ENCODE peak calls at places on chromosome 1, in five cellular contexts. X is breast epithelium, N is Peyer's patch, L is psoas muscle, E is mesenchymal stem cell. R is an unnamed sample. For H3K27me3, the result is how much of the 10 kb centered on the place peaks cover.

GRCh38 chr1:98018074-98018473 is 97.2 kb upstream of the DPYD start:
- DNase-seq in X (no peak), N (no peak), L (no peak), E (no peak), R (no peak)

GRCh38 chr1:168512864-168513595 is 30.8 kb downstream of the XCL2 start:
- DNase-seq in X (no peak), N (peak), L (no peak), E (no peak), R (no peak)

GRCh38 chr1:209618756-209619420 is 33.3 kb downstream of the LAMB3 start:
- DNase-seq in X (no peak), N (no peak), L (no peak), E (no peak), R (no peak)

GRCh38 chr1:67228791-67229190 is 62.5 kb downstream of the IL23R start:
- DNase-seq in X (no peak), N (no peak), L (no peak), E (no peak), R (no peak)

GRCh38 chr1:116988908-116989307 is 12.7 kb upstream of the CD101 start:
- DNase-seq in X (no peak), N (no peak), L (no peak), E (no peak), R (no peak)

GRCh38 chr1:109914587-109915240 is 4.1 kb downstream of the CSF1 start:
- DNase-seq in X (no peak), N (no peak), L (peak), E (no peak), R (no peak)

GRCh38 chr1:225691861-225692516 is 39.1 kb upstream of the ENAH start:
- DNase-seq in X (no peak), N (no peak), L (no peak), E (peak), R (peak)

GRCh38 chr1:229266269-229266668 is 4.6 kb upstream of the RAB4A start:
- DNase-seq in X (no peak), N (no peak), L (no peak), E (no peak), R (no peak)

GRCh38 chr1:47196622-47197021 is 6.8 kb upstream of the PDZK1IP1 start:
- DNase-seq in X (no peak), N (no peak), L (no peak), E (no peak), R (no peak)

DNA sequence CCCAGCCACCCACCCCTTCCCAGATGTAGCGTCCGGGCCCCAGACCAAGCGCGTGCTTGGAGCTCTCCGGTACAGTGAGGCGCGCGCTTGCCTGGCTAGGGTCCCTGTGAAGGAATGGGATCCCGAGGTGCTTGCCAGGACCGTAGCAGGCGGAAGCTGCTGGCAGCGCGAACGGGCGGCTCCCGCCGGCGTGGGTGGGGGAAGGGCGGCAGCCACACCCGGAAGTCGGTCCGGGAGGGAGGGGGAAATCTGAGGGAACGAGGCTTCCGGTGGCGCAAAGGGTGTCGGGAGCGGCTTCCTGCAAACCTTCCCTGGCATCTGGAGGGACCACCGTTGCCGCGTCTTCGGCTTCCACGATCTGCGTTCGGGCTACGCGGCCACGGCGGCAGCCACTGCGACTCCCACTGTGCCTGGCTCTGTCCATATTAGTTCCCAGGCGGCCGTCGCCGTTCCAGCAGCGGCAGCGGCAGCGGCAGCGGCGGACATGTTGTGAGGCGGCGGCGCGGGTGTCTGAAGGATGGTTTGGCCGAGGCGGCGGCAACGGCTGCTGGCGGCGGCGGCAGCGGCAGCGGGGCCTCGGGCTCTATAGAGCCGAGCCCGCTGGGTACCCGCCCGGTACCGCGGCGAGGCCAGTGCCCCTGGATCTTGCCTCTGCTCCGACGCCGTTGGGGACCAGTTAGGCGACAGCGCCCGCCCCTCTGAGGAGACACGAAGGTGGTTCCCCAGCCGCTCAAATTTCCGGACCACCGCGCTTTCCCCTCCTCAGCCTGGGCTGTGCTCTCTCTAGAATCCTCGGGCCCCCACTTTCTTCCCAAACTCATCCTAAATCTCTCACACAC is at the start of gene DR1:
- DNase-seq in X (peak), N (peak), L (peak), E (peak), R (peak)
- H3K27me3 ChIP-seq in X (under half), N (under half), L (under half), E (under half), R (under half)

DNA sequence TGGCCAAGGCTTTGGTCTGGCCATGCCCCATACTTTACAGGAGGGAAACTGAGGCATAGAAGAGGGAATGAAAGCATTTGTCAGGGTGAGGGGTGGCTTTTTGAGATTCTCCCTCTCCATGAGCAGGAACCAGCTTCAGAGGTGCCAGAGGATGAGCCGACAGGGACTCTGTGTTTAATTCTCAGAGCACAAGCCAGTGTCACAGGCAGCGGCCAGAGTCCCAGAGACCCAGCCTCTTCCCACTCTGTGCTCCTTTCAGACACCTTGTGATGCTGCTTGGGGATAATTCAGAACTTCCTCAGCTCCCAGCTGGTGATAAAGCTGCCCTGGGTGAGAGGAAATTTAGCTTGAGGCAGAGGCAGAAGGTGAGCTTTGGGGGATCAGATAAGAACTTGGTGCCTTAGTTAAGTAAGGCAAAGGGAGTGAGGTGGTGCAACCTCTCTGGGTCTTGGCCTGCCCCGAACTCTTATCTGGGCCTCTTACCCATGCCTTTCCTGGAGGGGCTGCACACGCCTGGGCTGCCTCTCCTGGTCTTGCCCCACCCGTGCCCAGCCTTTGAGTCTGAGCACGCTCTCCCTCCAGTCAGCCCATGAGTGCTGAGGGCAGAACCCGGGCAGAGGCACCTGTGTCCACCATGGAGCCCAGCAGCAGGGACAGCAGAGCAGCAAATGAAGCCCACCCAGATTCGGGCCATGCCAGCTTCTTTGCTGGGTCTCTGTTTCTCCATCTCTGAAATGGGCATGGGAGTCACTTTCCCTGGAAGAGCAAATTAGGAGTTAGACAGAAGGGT is 175.6 kb upstream of the C1orf174 start:
- DNase-seq in X (no peak), N (peak), L (no peak), E (no peak), R (no peak)
- H3K27me3 ChIP-seq in X (under half), N (under half), L (under half), E (under half), R (under half)

GRCh38 chr1:11651017-11651416 is 3.2 kb downstream of the FBXO2 start:
- DNase-seq in X (no peak), N (no peak), L (no peak), E (no peak), R (no peak)
- H3K27me3 ChIP-seq in X (under half), N (under half), L (under half), E (under half), R (under half)

DNA sequence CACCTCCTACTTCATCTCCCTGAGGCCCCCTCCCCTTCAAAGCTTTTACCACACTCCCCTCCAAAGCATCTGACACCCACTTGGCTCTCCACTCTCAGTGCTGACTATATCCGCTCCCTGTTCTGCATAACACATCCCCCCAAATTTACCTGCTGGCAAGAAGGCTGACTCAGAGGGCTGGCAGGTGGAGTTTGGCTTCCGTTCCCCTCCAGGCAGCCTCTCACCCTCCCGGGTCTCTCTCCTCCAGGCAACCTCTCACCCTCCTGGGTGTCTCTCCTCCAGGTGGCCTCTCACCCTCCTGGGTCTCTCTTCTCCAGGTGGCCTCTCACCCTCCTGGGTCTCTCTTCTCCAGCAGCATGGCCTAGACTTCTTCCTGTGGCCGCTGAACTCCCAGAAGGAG is 562.1 kb downstream of the NPHP4 start:
- DNase-seq in X (no peak), N (no peak), L (no peak), E (no peak), R (no peak)
- H3K27me3 ChIP-seq in X (half or more), N (under half), L (under half), E (under half), R (under half)

DNA sequence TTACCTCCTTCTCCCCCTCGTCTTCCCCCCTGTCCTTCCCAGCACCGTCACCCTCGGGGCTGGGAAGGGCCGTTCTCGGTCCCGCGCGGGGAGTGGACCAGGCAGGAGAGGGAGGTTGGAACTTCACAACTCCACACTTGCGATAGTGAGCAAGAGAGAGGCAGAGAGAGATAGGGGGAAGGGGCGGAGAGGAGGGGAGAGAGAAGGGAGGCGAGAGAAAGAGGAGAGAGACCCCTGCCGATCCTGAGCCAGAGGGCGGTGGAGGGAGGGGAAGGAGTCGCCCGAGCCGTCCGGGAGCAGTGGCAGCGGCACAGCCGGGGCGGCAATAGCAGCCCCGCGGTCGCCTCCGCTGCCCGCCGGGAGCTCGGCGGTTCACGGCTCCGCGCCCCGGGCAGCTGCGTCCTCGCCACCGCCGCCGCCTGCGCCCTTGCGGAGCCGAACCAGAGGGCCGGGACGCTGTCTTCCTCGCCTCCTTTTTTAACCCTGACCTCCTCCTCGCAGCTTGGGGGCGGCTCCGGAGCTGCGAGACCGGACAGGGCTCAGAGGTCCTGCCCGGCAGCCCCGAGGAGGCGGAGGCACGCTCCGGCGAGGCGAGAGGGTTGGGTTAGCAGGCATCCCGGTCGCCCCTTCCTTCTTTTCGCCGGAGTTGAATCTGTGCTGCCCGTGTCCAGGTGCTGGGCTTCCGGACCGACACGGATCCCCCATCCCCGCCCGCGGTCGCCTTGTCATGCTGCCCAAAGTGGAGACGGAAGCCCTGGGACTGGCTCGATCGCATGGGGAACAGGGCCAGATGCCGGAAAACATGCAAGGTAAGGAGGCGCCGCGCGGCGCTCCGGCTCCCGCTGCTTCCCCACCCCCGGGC is 11.7 kb downstream of the NR5A2 start:
- DNase-seq in X (no peak), N (no peak), L (peak), E (peak), R (no peak)
- H3K27me3 ChIP-seq in X (half or more), N (under half), L (half or more), E (half or more), R (half or more)

GRCh38 chr1:2534315-2534714 is 4.3 kb upstream of the HES5 start:
- DNase-seq in X (no peak), N (no peak), L (no peak), E (no peak), R (no peak)
- H3K27me3 ChIP-seq in X (half or more), N (under half), L (under half), E (under half), R (under half)

GRCh38 chr1:1599919-1600860 is at the start of gene FNDC10:
- DNase-seq in X (no peak), N (no peak), L (no peak), E (no peak), R (no peak)

GRCh38 chr1:1599030-1599916 is 662 bp downstream of the FNDC10 start:
- DNase-seq in X (no peak), N (no peak), L (peak), E (peak), R (no peak)

GRCh38 chr1:1602321-1602931 is 2.5 kb upstream of the FNDC10 start:
- DNase-seq in X (no peak), N (no peak), L (no peak), E (no peak), R (no peak)

GRCh38 chr1:1601564-1602320 is 1.8 kb upstream of the FNDC10 start:
- DNase-seq in X (no peak), N (no peak), L (no peak), E (no peak), R (no peak)

GRCh38 chr1:1600861-1601563 is 1.1 kb upstream of the FNDC10 start:
- DNase-seq in X (no peak), N (no peak), L (no peak), E (no peak), R (no peak)
- H3K27me3 ChIP-seq in X (under half), N (under half), L (under half), E (half or more), R (under half)

GRCh38 chr1:231040019-231040799 is at the start of gene FAM89A:
- DNase-seq in X (peak), N (peak), L (peak), E (peak), R (no peak)
- H3K27me3 ChIP-seq in X (under half), N (under half), L (under half), E (under half), R (under half)

DNA sequence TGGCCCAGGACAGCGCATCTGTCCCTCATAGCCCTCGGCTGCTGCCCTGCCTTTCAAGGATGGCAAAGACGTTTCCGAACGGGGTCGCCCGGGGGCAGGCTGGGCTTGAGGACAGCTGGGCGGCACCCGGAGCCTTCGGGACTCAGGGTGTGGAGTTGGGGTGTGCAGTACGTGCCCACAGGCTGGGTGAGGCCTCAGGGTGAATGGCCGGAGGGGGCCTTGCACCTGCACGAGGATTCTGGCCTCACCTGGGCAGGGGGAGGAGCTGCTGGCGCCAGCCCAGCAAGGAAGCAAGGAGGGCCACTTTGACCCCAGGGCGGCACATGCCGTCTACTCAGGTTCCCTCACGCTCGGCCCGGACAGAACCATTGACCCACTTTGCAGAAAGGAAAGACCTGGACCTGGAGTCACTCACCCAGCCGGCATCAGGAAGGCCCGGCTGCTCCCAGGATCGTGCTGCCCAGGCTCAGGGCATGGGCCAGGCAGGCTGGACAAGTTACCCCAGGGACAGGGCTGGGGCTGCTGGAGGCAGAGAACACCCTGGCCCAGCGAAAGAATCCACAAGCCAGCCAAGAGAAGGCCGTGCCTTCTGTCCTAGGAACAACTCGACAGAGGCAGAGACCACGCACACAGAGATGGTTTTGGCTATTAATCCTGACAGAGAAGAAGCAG is 65.1 kb upstream of the TTC34 start:
- DNase-seq in X (no peak), N (no peak), L (peak), E (no peak), R (no peak)
- H3K27me3 ChIP-seq in X (half or more), N (under half), L (under half), E (under half), R (under half)

R was measured in brain microvascular endothelial cell.